ENCODE peak calls at places on chromosome 17, in four cellular contexts. J is stimulated activated CD8-positive, alpha-beta memory T cell treated with anti-CD3 and anti-CD28 coated beads, Interleukin-4, amount 100 ng/mL, for 1 hour; F is amniotic stem cell; R is mesendoderm. A is an unnamed sample.

GRCh38 chr17:80243526-80244433 is 16.9 kb upstream of the RNF213 start:
- DNase-seq in J (no peak), F (no peak), R (no peak), A (no peak)

GRCh38 chr17:17757391-17757791 is 76.1 kb downstream of the RAI1 start:
- DNase-seq in J (peak), F (no peak), R (no peak), A (no peak)

GRCh38 chr17:17710728-17711541 is 29.7 kb downstream of the RAI1 start:
- DNase-seq in J (no peak), F (peak), R (peak), A (no peak)

GRCh38 chr17:76772842-76773521 is 35.1 kb downstream of the MFSD11 start:
- DNase-seq in J (peak), F (peak), R (peak), A (no peak)

GRCh38 chr17:75610103-75610984 is 22.7 kb downstream of the MYO15B start:
- DNase-seq in J (no peak), F (no peak), R (no peak), A (no peak)

GRCh38 chr17:63828936-63829335 is 1.5 kb upstream of the FTSJ3 start:
- DNase-seq in J (no peak), F (no peak), R (no peak), A (no peak)

GRCh38 chr17:66724581-66725341 is 110.2 kb upstream of the CACNG5 start:
- DNase-seq in J (no peak), F (no peak), R (no peak), A (no peak)

GRCh38 chr17:45688353-45688752 is 95.8 kb upstream of the CRHR1 start:
- DNase-seq in J (no peak), F (no peak), R (no peak), A (no peak)

GRCh38 chr17:73430848-73431247 is 119.0 kb upstream of the CDC42EP4 start:
- DNase-seq in J (no peak), F (no peak), R (no peak), A (no peak)

GRCh38 chr17:78868391-78868790 is 27.8 kb upstream of the USP36 start:
- DNase-seq in J (no peak), F (peak), R (no peak), A (no peak)

GRCh38 chr17:36931697-36932382 is 5.4 kb upstream of the LHX1 start:
- DNase-seq in J (no peak), F (no peak), R (no peak), A (no peak)

GRCh38 chr17:27376637-27377547 is 79.4 kb upstream of the KSR1 start:
- DNase-seq in J (no peak), F (no peak), R (no peak), A (no peak)

GRCh38 chr17:77844681-77845080 is 113.8 kb upstream of the TNRC6C start:
- DNase-seq in J (no peak), F (no peak), R (no peak), A (no peak)

GRCh38 chr17:7857724-7858486 is at the start of gene CYB5D1:
- DNase-seq in J (peak), F (peak), R (peak), A (peak)

GRCh38 chr17:50359005-50359699 is 13.2 kb downstream of the XYLT2 start:
- DNase-seq in J (no peak), F (no peak), R (no peak), A (no peak)

GRCh38 chr17:79844869-79845600 is 5.8 kb upstream of the CBX4 start:
- DNase-seq in J (no peak), F (no peak), R (no peak), A (no peak)

GRCh38 chr17:72120878-72121163 is at the start of gene SOX9:
- DNase-seq in J (no peak), F (peak), R (peak), A (no peak)

GRCh38 chr17:72969293-72969692 is 123.2 kb downstream of the SLC39A11 start:
- DNase-seq in J (no peak), F (no peak), R (no peak), A (no peak)

GRCh38 chr17:68698761-68699160 is 97.6 kb upstream of the FAM20A start:
- DNase-seq in J (no peak), F (no peak), R (no peak), A (no peak)

GRCh38 chr17:8222630-8223355 is 12.4 kb upstream of the AURKB start:
- DNase-seq in J (peak), F (peak), R (peak), A (peak)

GRCh38 chr17:14334919-14335318 is 34.0 kb downstream of the HS3ST3B1 start:
- DNase-seq in J (no peak), F (no peak), R (no peak), A (no peak)

GRCh38 chr17:76092526-76093413 is 10.8 kb downstream of the EXOC7 start:
- DNase-seq in J (no peak), F (no peak), R (no peak), A (no peak)

A was measured in esophagus squamous epithelium.